ENCODE peak calls at places on chromosome 21, in seven cellular contexts. W is activated CD4-positive, alpha-beta T cell treated with anti-CD3 and anti-CD28 coated beads for 36 hours; H is CD8-positive, alpha-beta T cell; Y is activated CD8-positive, alpha-beta memory T cell treated with anti-CD3 and anti-CD28 coated beads, Interleukin-2, amount 50 U/mL, for 4 hours; U is A673; V is HCT116; Q is activated CD4-positive, CD25-positive, alpha-beta regulatory T cell. K is an unnamed sample.

GRCh38 chr21:15058718-15059316 is 6.0 kb downstream of the NRIP1 start:
- DNase-seq in Q (no peak), U (peak; percentile 74), V (peak; percentile 32), H (no peak), W (no peak), Y (no peak), K (no peak)

GRCh38 chr21:36615274-36615964 is 83.5 kb upstream of the SIM2 start:
- DNase-seq in Y (no peak), H (no peak), U (peak; percentile 53), V (peak; percentile 18), W (no peak), Q (no peak), K (no peak)

GRCh38 chr21:35163381-35163780 is 114.3 kb upstream of the RUNX1 start:
- DNase-seq in Q (no peak), V (no peak), Y (no peak), W (no peak), U (no peak), H (no peak), K (no peak)

GRCh38 chr21:43023175-43023574 is 48.8 kb downstream of the PKNOX1 start:
- DNase-seq in W (no peak), Q (no peak), V (no peak), Y (no peak), U (no peak), H (no peak), K (no peak)

GRCh38 chr21:29697555-29698193 is 242.1 kb downstream of the GRIK1 start:
- DNase-seq in W (no peak), Q (no peak), Y (no peak), U (peak; percentile 30), V (no peak), H (no peak), K (no peak)

GRCh38 chr21:15149825-15150224 is 85.0 kb upstream of the NRIP1 start:
- DNase-seq in U (no peak), H (no peak), Q (no peak), Y (no peak), W (no peak), V (no peak), K (no peak)

GRCh38 chr21:31554511-31555022 is 104.9 kb upstream of the SOD1 start:
- DNase-seq in V (peak; percentile 39), Q (no peak), W (peak; percentile 60), H (no peak), Y (peak; percentile 32), U (peak; percentile 67), K (no peak)

GRCh38 chr21:45423201-45423955 is 18.4 kb downstream of the COL18A1 start:
- DNase-seq in V (no peak), W (no peak), H (no peak), Q (no peak), Y (no peak), U (no peak), K (peak; percentile 46)

GRCh38 chr21:38815060-38815405 is 9.3 kb downstream of the ETS2 start:
- DNase-seq in V (no peak), Q (no peak), H (no peak), W (no peak), U (no peak), Y (no peak), K (no peak)

GRCh38 chr21:41616063-41616591 is 108.2 kb upstream of the TMPRSS2 start:
- DNase-seq in U (no peak), W (no peak), V (no peak), Q (no peak), H (no peak), Y (no peak), K (no peak)

GRCh38 chr21:41361786-41362604 is at the start of gene MX2:
- DNase-seq in Q (peak; percentile 76), Y (peak; percentile 75), H (peak; percentile 92), V (no peak), W (peak; percentile 87), U (no peak), K (no peak)

GRCh38 chr21:45138199-45139002 is 64.0 kb downstream of the ADARB1 start:
- DNase-seq in Y (peak; percentile 74), V (peak; percentile 52), H (peak; percentile 68), U (peak; percentile 86), W (peak; percentile 89), Q (peak; percentile 47), K (peak; percentile 73)

GRCh38 chr21:15498455-15498854 is 231.3 kb upstream of the USP25 start:
- DNase-seq in Y (no peak), U (no peak), H (no peak), W (no peak), V (no peak), Q (no peak), K (no peak)

GRCh38 chr21:42301371-42302291 is 13.6 kb downstream of the TFF3 start:
- DNase-seq in W (no peak), H (no peak), U (no peak), Q (no peak), Y (no peak), V (no peak), K (no peak)

GRCh38 chr21:15071012-15071411 is 6.2 kb upstream of the NRIP1 start:
- DNase-seq in H (no peak), U (no peak), Q (no peak), W (no peak), V (no peak), Y (no peak), K (no peak)

GRCh38 chr21:33975548-33976081 is 60.0 kb upstream of the ATP5PO start:
- DNase-seq in V (no peak), Q (peak; percentile 9), U (no peak), H (peak; percentile 74), W (peak; percentile 79), Y (peak; percentile 58), K (no peak)

GRCh38 chr21:25370311-25370744 is 237.0 kb downstream of the MRPL39 start:
- DNase-seq in W (peak; percentile 62), Q (no peak), V (no peak), Y (no peak), H (no peak), U (peak; percentile 25), K (peak; percentile 56)

GRCh38 chr21:27269646-27270045 is 302.8 kb upstream of the ADAMTS5 start:
- DNase-seq in W (no peak), Y (no peak), U (no peak), Q (no peak), V (no peak), H (no peak), K (no peak)

GRCh38 chr21:17191346-17191993 is 321.4 kb upstream of the CXADR start:
- DNase-seq in Q (no peak), U (no peak), H (no peak), Y (no peak), W (no peak), V (no peak), K (no peak)

GRCh38 chr21:35792569-35792968 is 267.8 kb downstream of the SETD4 start:
- DNase-seq in H (no peak), V (no peak), Q (no peak), U (no peak), W (no peak), Y (no peak), K (no peak)

GRCh38 chr21:36676039-36676950 is 22.6 kb upstream of the SIM2 start:
- DNase-seq in Y (no peak), Q (no peak), U (no peak), W (no peak), H (no peak), V (no peak), K (no peak)

GRCh38 chr21:46202592-46203202 is 18.4 kb upstream of the SPATC1L start:
- DNase-seq in U (peak; percentile 68), Q (no peak), W (no peak), H (no peak), V (no peak), Y (no peak), K (no peak)

GRCh38 chr21:41680444-41681335 is 86.2 kb downstream of the RIPK4 start:
- DNase-seq in W (no peak), Y (no peak), Q (no peak), V (no peak), H (no peak), U (no peak), K (no peak)

K was measured in body of pancreas.